ENCODE peak calls at places on chromosome 7, in five cellular contexts. J, R, U, P and G are unnamed samples.

GRCh38 chr7:2641406-2642393 is 9.9 kb downstream of the TTYH3 start:
- DNase-seq in J (peak; percentile 53), R (peak; percentile 98), U (peak; percentile 88), P (peak; percentile 76), G (peak; percentile 80)

GRCh38 chr7:27549621-27550020 is 113.1 kb downstream of the HIBADH start:
- DNase-seq in J (no peak), R (no peak), U (no peak), P (no peak), G (no peak)

GRCh38 chr7:50268223-50268622 is 36.3 kb upstream of the IKZF1 start:
- DNase-seq in J (no peak), R (no peak), U (no peak), P (peak; percentile 63), G (no peak)

GRCh38 chr7:12013983-12014382 is 182.0 kb upstream of the THSD7A start:
- DNase-seq in J (peak; percentile 95), R (no peak), U (no peak), P (no peak), G (no peak)

GRCh38 chr7:123787227-123788007 is 38.6 kb upstream of the WASL start:
- DNase-seq in J (peak; percentile 63), R (peak; percentile 57), U (peak; percentile 17), P (no peak), G (no peak)

GRCh38 chr7:66250711-66251110 is 45.6 kb downstream of the TPST1 start:
- DNase-seq in J (peak; percentile 100), R (no peak), U (peak; percentile 9), P (no peak), G (no peak)

GRCh38 chr7:88254721-88255120 is 34.9 kb upstream of the SRI start:
- DNase-seq in J (peak; percentile 98), R (no peak), U (no peak), P (no peak), G (no peak)

GRCh38 chr7:155458317-155459132 is 596 bp downstream of the EN2 start:
- DNase-seq in J (no peak), R (no peak), U (no peak), P (no peak), G (peak; percentile 61)

GRCh38 chr7:92404170-92404614 is 43.1 kb upstream of the GATAD1 start:
- DNase-seq in J (no peak), R (no peak), U (peak; percentile 89), P (no peak), G (no peak)

GRCh38 chr7:32611201-32611691 is 116.0 kb downstream of the AVL9 start:
- DNase-seq in J (no peak), R (no peak), U (no peak), P (no peak), G (no peak)

GRCh38 chr7:116195451-116195850 is 14.9 kb upstream of the TES start:
- DNase-seq in J (peak; percentile 91), R (no peak), U (no peak), P (no peak), G (no peak)

GRCh38 chr7:85806321-85806720 is 619.5 kb upstream of the SEMA3D start:
- DNase-seq in J (no peak), R (no peak), U (peak; percentile 6), P (no peak), G (no peak)

GRCh38 chr7:98221611-98222532 is 10.6 kb downstream of the BHLHA15 start:
- DNase-seq in J (no peak), R (no peak), U (no peak), P (no peak), G (no peak)

GRCh38 chr7:116222501-116222900 is 12.2 kb downstream of the TES start:
- DNase-seq in J (no peak), R (no peak), U (no peak), P (no peak), G (no peak)

GRCh38 chr7:91771394-91771793 is 109.1 kb downstream of the MTERF1 start:
- DNase-seq in J (peak; percentile 84), R (no peak), U (no peak), P (no peak), G (no peak)

GRCh38 chr7:32264667-32265284 is 194.6 kb upstream of the PDE1C start:
- DNase-seq in J (no peak), R (no peak), U (no peak), P (no peak), G (no peak)

GRCh38 chr7:101151908-101152651 is 2.2 kb upstream of the AP1S1 start:
- DNase-seq in J (no peak), R (no peak), U (no peak), P (no peak), G (no peak)

GRCh38 chr7:135282621-135283295 is 49.1 kb downstream of the STRA8 start:
- DNase-seq in J (peak; percentile 55), R (no peak), U (no peak), P (no peak), G (no peak)

GRCh38 chr7:129831424-129832058 is 121.2 kb downstream of the UBE2H start:
- DNase-seq in J (peak; percentile 96), R (peak; percentile 59), U (no peak), P (no peak), G (no peak)

GRCh38 chr7:12524794-12525386 is 45.6 kb upstream of the SCIN start:
- DNase-seq in J (peak; percentile 63), R (no peak), U (peak; percentile 64), P (no peak), G (peak; percentile 15)

GRCh38 chr7:29562307-29562706 is 1.3 kb upstream of the PRR15 start:
- DNase-seq in J (no peak), R (no peak), U (peak; percentile 15), P (no peak), G (no peak)

DNA sequence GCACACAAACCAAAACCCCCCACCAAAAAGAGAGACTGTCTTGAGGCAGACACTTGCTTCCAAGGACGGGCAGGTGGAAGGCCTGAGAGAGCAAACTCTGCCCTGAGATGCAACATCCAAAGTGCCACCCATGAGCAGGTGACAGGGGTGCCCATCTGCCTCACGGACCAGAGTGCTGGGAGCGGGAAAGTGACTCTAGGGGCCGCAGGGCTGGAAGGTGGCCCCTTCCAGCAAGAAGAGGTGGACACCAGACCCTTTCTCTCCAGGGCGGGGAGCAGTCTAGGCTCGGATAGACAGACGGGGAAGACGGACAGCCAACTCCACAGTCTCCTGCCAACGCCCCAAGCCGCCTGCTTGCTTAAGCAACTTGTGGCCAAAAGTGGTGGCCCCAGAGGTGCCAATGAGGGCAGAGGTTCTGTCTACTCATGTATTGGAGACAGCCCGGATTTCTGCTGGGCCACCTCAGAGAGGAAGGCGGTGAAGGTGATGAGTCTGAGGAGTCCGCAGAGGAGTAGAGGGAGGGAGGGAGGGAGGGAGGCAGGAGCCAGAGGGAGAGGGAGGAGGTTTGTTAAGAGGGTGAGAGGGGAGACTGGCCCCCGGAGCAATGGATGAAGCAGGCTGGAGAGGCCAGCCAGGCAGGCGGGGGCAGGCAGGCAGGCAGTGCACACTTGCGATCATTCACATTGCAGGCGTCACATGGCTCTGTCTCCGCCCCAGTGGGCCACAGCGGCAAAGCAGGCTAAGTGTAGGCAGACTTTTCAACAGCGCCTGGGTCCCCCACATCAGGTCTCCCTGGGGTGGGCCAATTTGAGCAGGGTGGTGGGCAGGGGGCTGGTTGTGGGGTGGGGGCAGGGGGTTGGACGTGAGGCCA is 65.6 kb downstream of the SLC29A4 start:
- DNase-seq in J (no peak), R (no peak), U (no peak), P (no peak), G (no peak)
- TF ChIP-seq CTCF in J (no peak), R (no peak), U (no peak), P (no peak), G (no peak)

GRCh38 chr7:142483659-142484317 is 225.9 kb upstream of the PRSS58 start:
- DNase-seq in J (no peak), R (no peak), U (no peak), P (no peak), G (no peak)

GRCh38 chr7:142485617-142486226 is 227.9 kb upstream of the PRSS58 start:
- DNase-seq in J (no peak), R (no peak), U (peak; percentile 55), P (no peak), G (no peak)

GRCh38 chr7:142478479-142479220 is 220.8 kb upstream of the PRSS58 start:
- DNase-seq in J (peak; percentile 55), R (no peak), U (peak; percentile 76), P (no peak), G (peak; percentile 21)

GRCh38 chr7:142482899-142483658 is 225.2 kb upstream of the PRSS58 start:
- DNase-seq in J (peak; percentile 48), R (no peak), U (peak; percentile 75), P (no peak), G (peak; percentile 33)

GRCh38 chr7:142481548-142481947 is 223.7 kb upstream of the PRSS58 start:
- DNase-seq in J (no peak), R (no peak), U (peak; percentile 27), P (no peak), G (no peak)
- TF ChIP-seq CTCF in J (no peak), R (no peak), U (peak; percentile 25), P (peak; percentile 7), G (no peak)

DNA sequence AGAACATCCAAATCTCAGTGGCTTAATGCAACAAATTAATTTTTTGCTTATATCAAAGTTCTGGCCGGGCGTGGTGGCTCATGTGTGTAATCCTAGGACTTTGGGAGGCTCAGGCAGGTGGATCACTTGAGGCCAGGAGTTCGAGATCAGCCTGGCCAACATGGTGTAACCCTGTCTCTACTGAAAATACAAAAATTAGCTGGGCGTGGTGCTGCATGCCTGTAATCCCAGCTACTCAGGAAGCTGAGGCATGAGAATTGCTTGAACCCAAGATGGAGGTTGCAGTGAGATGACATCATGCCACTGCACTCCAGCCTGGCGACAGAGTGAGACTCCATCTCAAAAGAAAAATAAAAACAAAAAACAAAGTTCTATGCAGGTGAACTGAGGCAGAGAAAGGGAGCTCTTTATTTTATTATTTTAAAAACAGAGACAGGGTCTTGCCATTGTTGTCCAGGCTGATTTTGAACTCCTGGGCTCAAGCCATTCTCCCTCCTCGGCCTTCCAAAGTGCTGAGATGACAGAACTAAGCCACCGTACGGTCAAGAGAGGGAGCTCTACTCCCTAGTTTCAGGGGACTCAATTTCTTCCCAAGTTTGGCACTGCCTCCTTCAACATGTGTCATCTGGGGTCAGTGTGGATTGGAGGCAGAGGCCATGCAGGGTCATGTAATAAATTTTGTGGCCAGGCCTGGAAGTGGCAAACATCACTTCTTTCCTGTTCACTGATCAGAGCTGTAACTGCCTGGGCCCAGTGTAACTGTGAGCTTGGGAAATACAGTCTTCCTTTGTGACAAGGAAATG is 2.4 kb downstream of the ADCK2 start:
- DNase-seq in J (no peak), R (peak; percentile 87), U (peak; percentile 81), P (no peak), G (peak; percentile 38)
- TF ChIP-seq CTCF in J (peak; percentile 29), R (peak; percentile 51), U (peak; percentile 71), P (peak; percentile 46), G (peak; percentile 17)

DNA sequence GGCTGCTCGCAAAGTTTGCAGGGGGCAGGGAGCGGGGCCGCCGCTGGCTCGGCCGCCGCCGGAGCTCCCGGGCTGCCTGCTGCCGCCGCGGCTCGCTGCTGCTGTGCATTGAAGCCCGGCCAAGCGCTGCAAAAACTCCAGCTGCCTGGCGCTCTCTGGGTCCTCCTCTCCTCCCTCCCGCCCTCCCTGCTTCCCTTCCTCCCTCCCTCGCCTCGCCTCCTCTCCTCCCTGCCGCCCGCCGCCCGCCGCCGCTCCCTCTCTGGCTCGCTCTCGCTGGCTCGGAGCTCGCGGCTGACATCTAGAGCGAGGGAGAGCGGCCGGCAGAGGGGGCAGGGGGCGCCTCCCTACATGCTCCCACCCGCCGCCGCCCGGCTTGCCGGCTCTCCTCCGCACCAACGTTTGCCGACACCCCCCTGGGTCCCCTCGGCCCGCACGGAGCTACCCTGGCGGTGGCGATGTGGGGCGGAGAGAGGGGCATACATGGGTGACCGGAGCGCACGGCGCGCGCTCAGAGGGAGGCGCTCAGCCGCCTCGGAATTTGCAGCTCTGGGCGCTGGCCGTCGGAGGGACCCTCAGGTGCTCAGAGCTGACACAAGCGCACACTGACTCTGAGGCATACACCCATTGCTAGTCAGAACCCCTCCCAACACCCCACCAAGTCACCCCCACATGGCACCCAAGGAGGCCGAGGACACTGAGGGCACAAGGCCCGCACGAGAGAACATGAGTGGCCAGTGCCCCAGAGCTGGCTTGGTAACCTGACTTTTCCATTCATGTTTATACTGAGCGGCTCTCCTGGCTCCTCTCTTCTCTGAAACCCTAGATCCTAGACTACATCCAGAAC is 1.2 kb upstream of the PLXNA4 start:
- DNase-seq in J (no peak), R (peak; percentile 31), U (peak; percentile 44), P (no peak), G (peak; percentile 39)
- TF ChIP-seq CTCF in J (no peak), R (peak; percentile 4), U (no peak), P (no peak), G (no peak)